ENCODE peak calls at places on chromosomes 2 and 18, in ten cellular contexts. F is activated naive CD4-positive, alpha-beta T cell treated with anti-CD3 and anti-CD28 coated beads, Interleukin-2, amount 50 U/mL, for 16 hours; L is posterior vena cava; D is aorta; K is cardiac septum; S is H9; O is amygdala; M is left lobe of liver; W is EH; I is NCI-H2029 treated with DMSO at 0.1 percent for 48 hours. Q is an unnamed sample.

GRCh38 chr2:46365913-46366674 is 68.9 kb downstream of the EPAS1 start:
- DNase-seq in I (no peak), K (no peak), W (peak; percentile 34), D (no peak), M (no peak), S (no peak), O (no peak), L (no peak), F (no peak), Q (peak; percentile 21)

GRCh38 chr18:56770873-56771272 is 119.7 kb downstream of the WDR7 start:
- DNase-seq in L (no peak), S (no peak), K (no peak), M (no peak), D (no peak), I (no peak), W (peak; percentile 28), F (no peak), O (no peak), Q (no peak)

GRCh38 chr2:39124770-39125075 is 3.9 kb upstream of the SOS1 start:
- DNase-seq in S (no peak), W (no peak), D (peak; percentile 54), M (no peak), L (no peak), O (no peak), F (peak; percentile 28), K (no peak), I (peak; percentile 11), Q (no peak)

GRCh38 chr2:164757934-164758695 is 83.5 kb downstream of the COBLL1 start:
- DNase-seq in K (no peak), D (no peak), F (no peak), M (no peak), O (no peak), L (no peak), I (no peak), W (peak; percentile 71), S (no peak), Q (no peak)

GRCh38 chr2:196453613-196454047 is 185.9 kb upstream of the CCDC150 start:
- DNase-seq in I (no peak), F (peak; percentile 27), O (no peak), M (no peak), K (no peak), D (no peak), W (peak; percentile 55), S (peak; percentile 36), L (no peak), Q (peak; percentile 69)

GRCh38 chr2:84033347-84033974 is 425.6 kb downstream of the SUCLG1 start:
- DNase-seq in O (no peak), F (no peak), K (no peak), S (no peak), W (no peak), L (no peak), I (no peak), M (no peak), D (no peak), Q (no peak)

GRCh38 chr2:153420394-153420793 is 58.2 kb downstream of the RPRM start:
- DNase-seq in L (no peak), M (no peak), F (no peak), I (no peak), K (no peak), W (no peak), S (no peak), O (no peak), D (no peak), Q (no peak)

GRCh38 chr2:206805922-206806607 is 40.7 kb downstream of the FASTKD2 start:
- DNase-seq in L (no peak), K (no peak), F (no peak), S (no peak), M (no peak), I (no peak), O (no peak), W (peak; percentile 54), D (no peak), Q (no peak)

GRCh38 chr18:47701133-47701532 is 229.3 kb downstream of the SMAD2 start:
- DNase-seq in D (no peak), O (no peak), I (no peak), K (no peak), M (no peak), W (no peak), L (no peak), F (no peak), S (no peak), Q (no peak)

GRCh38 chr18:75213610-75214009 is 3.0 kb downstream of the TSHZ1 start:
- DNase-seq in W (peak; percentile 89), S (no peak), F (no peak), L (no peak), D (no peak), I (no peak), O (no peak), K (no peak), M (no peak), Q (no peak)

GRCh38 chr2:233202531-233202944 is 48.9 kb upstream of the ATG16L1 start:
- DNase-seq in I (no peak), F (no peak), W (no peak), L (no peak), M (no peak), O (no peak), D (no peak), S (no peak), K (no peak), Q (no peak)

GRCh38 chr2:118748245-118748885 is 99.1 kb downstream of the EN1 start:
- DNase-seq in O (no peak), L (no peak), K (no peak), W (no peak), D (no peak), F (no peak), S (no peak), I (no peak), M (no peak), Q (no peak)

GRCh38 chr18:49628993-49629795 is 67.3 kb downstream of the LIPG start:
- DNase-seq in F (no peak), I (no peak), S (no peak), O (peak; percentile 17), L (peak; percentile 89), M (peak; percentile 90), W (no peak), D (peak; percentile 58), K (no peak), Q (no peak)

GRCh38 chr2:39139511-39140237 is 18.8 kb upstream of the SOS1 start:
- DNase-seq in W (peak; percentile 24), F (no peak), D (no peak), I (no peak), M (no peak), O (no peak), L (no peak), K (no peak), S (no peak), Q (no peak)

GRCh38 chr2:233021771-233022170 is 8.7 kb upstream of the NGEF start:
- DNase-seq in D (no peak), L (peak; percentile 43), I (no peak), K (no peak), M (no peak), F (no peak), W (peak; percentile 19), O (no peak), S (no peak), Q (no peak)

GRCh38 chr18:33014060-33014796 is 241.4 kb upstream of the KLHL14 start:
- DNase-seq in S (no peak), K (no peak), F (no peak), M (no peak), D (no peak), L (no peak), O (no peak), I (peak; percentile 2), W (no peak), Q (peak; percentile 44)

GRCh38 chr2:98907385-98907784 is 28.6 kb downstream of the CRACDL start:
- DNase-seq in M (peak; percentile 2), I (no peak), F (no peak), S (no peak), D (no peak), O (no peak), L (peak; percentile 18), W (no peak), K (peak; percentile 38), Q (no peak)

GRCh38 chr2:148622390-148622789 is 22.2 kb upstream of the EPC2 start:
- DNase-seq in O (no peak), K (no peak), I (no peak), W (no peak), L (no peak), S (no peak), D (no peak), F (no peak), M (no peak), Q (no peak)

GRCh38 chr2:18077724-18078123 is 199.3 kb downstream of the KCNS3 start:
- DNase-seq in K (no peak), F (no peak), W (peak; percentile 92), D (no peak), L (no peak), O (no peak), I (no peak), S (no peak), M (no peak), Q (no peak)

GRCh38 chr18:7616661-7617060 is 49.5 kb downstream of the PTPRM start:
- DNase-seq in D (no peak), K (peak; percentile 78), S (no peak), I (no peak), L (no peak), F (no peak), W (peak; percentile 73), M (peak; percentile 51), O (no peak), Q (no peak)

GRCh38 chr2:95278051-95278471 is 3.8 kb downstream of the PROM2 start:
- DNase-seq in K (peak; percentile 70), D (no peak), M (no peak), S (no peak), L (peak; percentile 80), I (no peak), F (peak; percentile 6), O (no peak), W (peak; percentile 80), Q (no peak)

GRCh38 chr18:73235921-73236320 is 368.1 kb upstream of the NETO1 start:
- DNase-seq in F (no peak), M (no peak), O (no peak), K (no peak), S (no peak), L (no peak), D (no peak), W (peak; percentile 11), I (no peak), Q (no peak)

GRCh38 chr2:47195149-47195548 is 40.0 kb upstream of the STPG4 start:
- DNase-seq in I (no peak), W (peak; percentile 53), O (no peak), K (no peak), D (no peak), S (no peak), M (no peak), F (no peak), L (no peak), Q (no peak)

GRCh38 chr18:67433971-67434370 is 82.5 kb downstream of the DSEL start:
- DNase-seq in K (no peak), I (no peak), F (no peak), D (no peak), M (no peak), W (no peak), O (no peak), S (no peak), L (no peak), Q (no peak)

GRCh38 chr18:79309572-79310278 is 86.0 kb upstream of the NFATC1 start:
- DNase-seq in M (no peak), O (no peak), S (no peak), W (no peak), L (no peak), F (no peak), D (no peak), K (no peak), I (no peak), Q (no peak)

GRCh38 chr2:159054985-159055384 is 86.5 kb downstream of the TANC1 start:
- DNase-seq in K (no peak), O (no peak), L (no peak), F (no peak), W (no peak), M (no peak), S (no peak), D (no peak), I (no peak), Q (no peak)

GRCh38 chr2:231781798-231782726 is 980 bp upstream of the PDE6D start:
- DNase-seq in K (no peak), D (no peak), S (no peak), O (no peak), I (peak; percentile 15), L (no peak), M (no peak), F (no peak), W (peak; percentile 67), Q (peak; percentile 29)

GRCh38 chr2:158781562-158781961 is 13.6 kb upstream of the DAPL1 start:
- DNase-seq in K (no peak), W (peak; percentile 34), D (no peak), F (no peak), O (no peak), L (no peak), M (no peak), S (no peak), I (no peak), Q (peak; percentile 36)